ENCODE peak calls at places on chromosomes 1 and 21, in ten cellular contexts. L is HT1080; G is NCI-H1436; H is stimulated activated naive CD8-positive, alpha-beta T cell treated with anti-CD3 and anti-CD28 coated beads, Interleukin-15, Interleukin-2, amounts not matched to agents 100 U/mL and 50 U/mL, for 24 hours; Y is ecto neural progenitor cell; I is tibial nerve; C is NCI-H1694; W is activated T-cell treated with anti-CD3 and anti-CD28 coated beads for 48 hours; R is H54; K is HTR-8/SVneo. U is an unnamed sample.
A peak's percentile ranks its signal among the peaks of the same experiment; 100 is the strongest.

GRCh38 chr21:27572681-27573080 is 605.8 kb upstream of the ADAMTS5 start:
- DNase-seq in I (no peak), W (no peak), G (no peak), Y (no peak), C (no peak), R (no peak), H (no peak), K (no peak), L (peak; percentile 62), U (no peak)

GRCh38 chr1:7298145-7298544 is 473.0 kb upstream of the VAMP3 start:
- DNase-seq in L (no peak), G (no peak), W (no peak), H (no peak), K (no peak), I (no peak), C (no peak), R (no peak), Y (peak; percentile 35), U (no peak)

GRCh38 chr1:147389532-147390184 is 147.2 kb downstream of the CHD1L start:
- DNase-seq in Y (peak; percentile 52), K (peak; percentile 53), C (peak; percentile 78), L (peak; percentile 35), G (peak; percentile 59), R (peak; percentile 19), H (no peak), W (no peak), I (no peak), U (peak; percentile 6)

GRCh38 chr1:218284917-218285635 is at the start of gene RRP15:
- DNase-seq in G (peak; percentile 92), K (peak; percentile 83), I (peak; percentile 77), W (peak; percentile 83), H (peak; percentile 88), C (peak; percentile 82), L (peak; percentile 82), R (peak; percentile 47), Y (peak; percentile 92), U (peak; percentile 85)

GRCh38 chr1:30302808-30303310 is 420.5 kb downstream of the MATN1 start:
- DNase-seq in G (peak; percentile 32), L (no peak), I (no peak), R (no peak), C (peak; percentile 76), K (no peak), Y (peak; percentile 21), W (no peak), H (no peak), U (no peak)

GRCh38 chr1:15116966-15117365 is 36.6 kb upstream of the TMEM51 start:
- DNase-seq in L (no peak), W (no peak), G (no peak), C (no peak), R (no peak), Y (no peak), I (no peak), K (no peak), H (no peak), U (no peak)

GRCh38 chr1:231714440-231714839 is 87.8 kb downstream of the DISC1 start:
- DNase-seq in Y (no peak), W (no peak), I (no peak), R (no peak), K (no peak), C (no peak), L (no peak), G (no peak), H (no peak), U (no peak)

GRCh38 chr1:241606544-241606943 is 33.6 kb downstream of the CHML start:
- DNase-seq in I (no peak), W (no peak), G (no peak), L (peak; percentile 50), C (no peak), R (no peak), H (no peak), K (peak; percentile 27), Y (no peak), U (no peak)

GRCh38 chr1:55472784-55473183 is 257.6 kb upstream of the USP24 start:
- DNase-seq in I (no peak), G (no peak), Y (no peak), H (no peak), R (peak; percentile 24), L (peak; percentile 71), W (no peak), C (no peak), K (no peak), U (no peak)

GRCh38 chr1:19124273-19124672 is 85.8 kb downstream of the UBR4 start:
- DNase-seq in K (no peak), R (no peak), W (no peak), Y (no peak), I (no peak), C (no peak), L (no peak), G (no peak), H (peak; percentile 35), U (no peak)

GRCh38 chr21:34553199-34553952 is 41.4 kb upstream of the KCNE1 start:
- DNase-seq in I (no peak), R (peak; percentile 56), K (peak; percentile 56), H (no peak), Y (no peak), W (no peak), G (no peak), C (no peak), L (peak; percentile 88), U (no peak)

GRCh38 chr1:182235952-182236650 is 155.5 kb downstream of the GLUL start:
- DNase-seq in I (no peak), G (peak; percentile 84), C (no peak), H (no peak), R (peak; percentile 11), L (peak; percentile 86), W (no peak), Y (no peak), K (no peak), U (peak; percentile 64)

GRCh38 chr1:18249691-18250090 is 142.1 kb downstream of the IGSF21 start:
- DNase-seq in C (peak; percentile 26), H (no peak), I (no peak), W (no peak), R (no peak), K (no peak), Y (no peak), L (no peak), G (no peak), U (no peak)

GRCh38 chr1:200310824-200311223 is 99.0 kb downstream of the ZNF281 start:
- DNase-seq in C (no peak), R (no peak), I (no peak), G (no peak), Y (no peak), H (no peak), L (no peak), K (no peak), W (no peak), U (no peak)

GRCh38 chr1:59565611-59566410 is 248.9 kb upstream of the HOOK1 start:
- DNase-seq in K (no peak), I (no peak), H (no peak), W (no peak), C (no peak), Y (no peak), L (peak; percentile 73), G (no peak), R (no peak), U (no peak)

GRCh38 chr1:229848762-229849677 is 218.0 kb upstream of the GALNT2 start:
- DNase-seq in C (peak; percentile 31), W (no peak), R (peak; percentile 20), K (peak; percentile 31), Y (no peak), L (peak; percentile 29), I (no peak), G (peak; percentile 92), H (no peak), U (no peak)

GRCh38 chr1:100942304-100943046 is 46.6 kb downstream of the SLC30A7 start:
- DNase-seq in Y (no peak), G (no peak), L (no peak), H (no peak), C (no peak), W (no peak), R (no peak), I (no peak), K (no peak), U (no peak)

GRCh38 chr1:153796786-153797659 is 21.8 kb downstream of the SLC27A3 start:
- DNase-seq in C (peak; percentile 95), W (peak; percentile 69), L (peak; percentile 50), I (peak; percentile 88), Y (peak; percentile 75), K (peak; percentile 81), G (peak; percentile 73), H (peak; percentile 85), R (peak; percentile 69), U (peak; percentile 72)

GRCh38 chr1:218165687-218166088 is 119.4 kb upstream of the RRP15 start:
- DNase-seq in L (no peak), R (no peak), W (no peak), K (no peak), Y (no peak), H (no peak), G (peak; percentile 39), I (no peak), C (peak; percentile 66), U (no peak)

GRCh38 chr21:28794341-28794970 is 198.2 kb downstream of the LTN1 start:
- DNase-seq in K (no peak), W (no peak), Y (no peak), R (no peak), H (no peak), C (no peak), L (no peak), G (no peak), I (no peak), U (no peak)

GRCh38 chr1:98090351-98090750 is 169.5 kb upstream of the DPYD start:
- DNase-seq in Y (no peak), H (no peak), I (no peak), R (no peak), G (no peak), K (no peak), L (peak; percentile 52), C (no peak), W (no peak), U (no peak)

GRCh38 chr1:47407481-47407880 is 8.6 kb upstream of the FOXE3 start:
- DNase-seq in I (no peak), K (no peak), Y (no peak), H (no peak), G (no peak), R (no peak), W (no peak), L (no peak), C (no peak), U (no peak)